ENCODE peak calls at places on chromosome 9, in five cellular contexts. Y, D, H, J and V are unnamed samples.

GRCh38 chr9:5800969-5801738 is 31.8 kb downstream of the ERMP1 start:
- DNase-seq in Y (no peak), D (no peak), H (no peak), J (peak; percentile 37), V (peak; percentile 11)

GRCh38 chr9:95264954-95265615 is 52.4 kb downstream of the FANCC start:
- DNase-seq in Y (peak; percentile 61), D (peak; percentile 38), H (peak; percentile 34), J (peak; percentile 59), V (no peak)

GRCh38 chr9:73155389-73155788 is 3.7 kb downstream of the ANXA1 start:
- DNase-seq in Y (no peak), D (no peak), H (no peak), J (no peak), V (no peak)

GRCh38 chr9:113886933-113887332 is 10.8 kb downstream of the ZNF618 start:
- DNase-seq in Y (no peak), D (no peak), H (no peak), J (no peak), V (no peak)

GRCh38 chr9:86202338-86202882 is 57.0 kb downstream of the C9orf153 start:
- DNase-seq in Y (peak; percentile 77), D (peak; percentile 59), H (peak; percentile 63), J (peak; percentile 62), V (peak; percentile 56)

GRCh38 chr9:83451308-83451707 is 86.9 kb downstream of the FRMD3 start:
- DNase-seq in Y (no peak), D (peak; percentile 59), H (no peak), J (no peak), V (peak; percentile 32)

GRCh38 chr9:127899200-127899943 is at the start of gene ST6GALNAC6:
- DNase-seq in Y (peak; percentile 77), D (peak; percentile 68), H (peak; percentile 88), J (peak; percentile 92), V (peak; percentile 98)

GRCh38 chr9:34987160-34988040 is 2.1 kb upstream of the DNAJB5 start:
- DNase-seq in Y (no peak), D (no peak), H (no peak), J (no peak), V (no peak)

GRCh38 chr9:106324596-106325280 is 538.2 kb upstream of the ZNF462 start:
- DNase-seq in Y (no peak), D (no peak), H (peak; percentile 32), J (no peak), V (no peak)

GRCh38 chr9:121954477-121955175 is 138.5 kb downstream of the TTLL11 start:
- DNase-seq in Y (no peak), D (no peak), H (no peak), J (no peak), V (peak; percentile 46)

GRCh38 chr9:136079916-136080246 is 15.2 kb downstream of the NACC2 start:
- DNase-seq in Y (no peak), D (no peak), H (no peak), J (no peak), V (peak; percentile 30)

GRCh38 chr9:120369608-120370220 is 210.3 kb downstream of the CDK5RAP2 start:
- DNase-seq in Y (no peak), D (no peak), H (no peak), J (no peak), V (no peak)

GRCh38 chr9:81370650-81371049 is 318.7 kb downstream of the TLE1 start:
- DNase-seq in Y (no peak), D (no peak), H (no peak), J (no peak), V (no peak)

GRCh38 chr9:28135571-28135970 is 562.3 kb upstream of the C9orf72 start:
- DNase-seq in Y (peak; percentile 34), D (no peak), H (no peak), J (no peak), V (no peak)

GRCh38 chr9:104232781-104233341 is 138.8 kb downstream of the SMC2 start:
- DNase-seq in Y (no peak), D (peak; percentile 46), H (peak; percentile 1), J (no peak), V (no peak)

GRCh38 chr9:129867138-129868032 is 32.1 kb downstream of the USP20 start:
- DNase-seq in Y (peak; percentile 42), D (no peak), H (no peak), J (no peak), V (no peak)

GRCh38 chr9:127791085-127791484 is 5.3 kb downstream of the CDK9 start:
- DNase-seq in Y (no peak), D (no peak), H (no peak), J (no peak), V (no peak)

GRCh38 chr9:113233146-113233545 is 11.8 kb downstream of the SLC31A1 start:
- DNase-seq in Y (no peak), D (no peak), H (no peak), J (no peak), V (no peak)

GRCh38 chr9:24616858-24617257 is 71.2 kb upstream of the IZUMO3 start:
- DNase-seq in Y (peak; percentile 8), D (no peak), H (no peak), J (no peak), V (no peak)

GRCh38 chr9:11893331-11893730 is 799.9 kb upstream of the TYRP1 start:
- DNase-seq in Y (no peak), D (no peak), H (no peak), J (peak; percentile 8), V (no peak)

GRCh38 chr9:134709512-134710270 is 68.1 kb downstream of the COL5A1 start:
- DNase-seq in Y (no peak), D (no peak), H (no peak), J (peak; percentile 73), V (peak; percentile 55)

GRCh38 chr9:114077162-114077837 is 800 bp downstream of the AMBP start:
- DNase-seq in Y (no peak), D (no peak), H (no peak), J (no peak), V (no peak)

GRCh38 chr9:126676685-126677143 is 63.0 kb downstream of the LMX1B start:
- DNase-seq in Y (peak; percentile 97), D (no peak), H (peak; percentile 96), J (no peak), V (peak; percentile 56)

GRCh38 chr9:35870351-35870923 is at the start of gene OR13J1:
- DNase-seq in Y (no peak), D (no peak), H (no peak), J (no peak), V (no peak)

GRCh38 chr9:99262949-99263418 is 40.9 kb downstream of the SEC61B start:
- DNase-seq in Y (no peak), D (no peak), H (no peak), J (no peak), V (no peak)

DNA sequence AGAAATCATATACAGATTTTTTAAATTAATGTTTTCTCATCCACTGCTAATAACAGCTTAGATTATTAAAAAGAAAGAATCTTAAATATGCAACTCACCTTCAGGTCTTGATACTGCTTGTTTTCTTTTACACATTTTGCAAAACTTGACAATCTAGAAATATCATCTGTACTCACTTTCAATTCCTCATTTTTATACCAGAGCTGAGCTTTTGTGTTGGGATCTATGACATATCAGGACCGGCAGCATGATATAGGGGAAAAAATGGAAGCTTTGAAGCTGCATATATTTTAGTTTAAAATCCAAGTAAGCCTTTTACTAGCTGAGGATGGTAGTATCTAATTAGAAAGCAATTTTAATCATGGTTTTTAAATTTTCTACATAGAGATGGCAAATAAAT is 75.7 kb upstream of the SMARCA2 start:
- DNase-seq in Y (no peak), D (no peak), H (no peak), J (no peak), V (no peak)
- TF ChIP-seq EZH2phosphoT487 in Y (no peak), D (no peak), H (no peak), J (no peak), V (no peak)

GRCh38 chr9:13661014-13661413 is 381.5 kb upstream of the MPDZ start:
- DNase-seq in Y (no peak), D (no peak), H (no peak), J (no peak), V (no peak)

DNA sequence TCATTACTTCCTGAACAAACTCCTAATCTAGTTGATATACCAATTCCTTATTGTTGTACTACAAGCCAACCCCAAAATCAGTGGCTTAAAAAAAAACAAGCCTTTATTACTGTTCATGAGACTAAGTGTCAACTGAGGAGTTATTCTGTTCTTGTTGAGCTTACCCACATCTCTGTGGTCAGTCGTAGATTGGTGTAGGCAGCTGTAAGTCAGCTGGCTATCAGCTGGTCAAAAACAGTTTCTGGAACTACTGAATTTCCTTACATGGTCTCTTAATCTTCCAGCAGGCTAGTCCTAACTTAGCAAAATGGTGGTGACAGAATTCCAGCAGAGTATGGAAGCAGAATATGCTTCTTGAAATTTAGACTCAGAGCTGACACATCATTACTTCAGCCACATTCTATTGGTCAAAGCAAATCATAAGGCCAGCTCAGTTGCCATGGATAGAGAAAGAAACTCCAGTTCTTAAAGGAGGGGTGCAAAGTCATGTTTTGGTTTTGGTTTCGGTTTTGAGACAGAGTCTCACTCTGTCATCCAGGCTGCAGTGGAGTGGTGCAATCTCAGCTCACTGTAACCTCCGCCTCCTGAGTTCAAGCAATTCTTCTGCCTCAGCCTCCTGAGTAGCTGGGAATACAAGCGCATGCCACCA is 386.1 kb upstream of the MPDZ start:
- DNase-seq in Y (no peak), D (no peak), H (no peak), J (no peak), V (no peak)
- TF ChIP-seq EZH2phosphoT487 in Y (no peak), D (no peak), H (no peak), J (no peak), V (no peak)

DNA sequence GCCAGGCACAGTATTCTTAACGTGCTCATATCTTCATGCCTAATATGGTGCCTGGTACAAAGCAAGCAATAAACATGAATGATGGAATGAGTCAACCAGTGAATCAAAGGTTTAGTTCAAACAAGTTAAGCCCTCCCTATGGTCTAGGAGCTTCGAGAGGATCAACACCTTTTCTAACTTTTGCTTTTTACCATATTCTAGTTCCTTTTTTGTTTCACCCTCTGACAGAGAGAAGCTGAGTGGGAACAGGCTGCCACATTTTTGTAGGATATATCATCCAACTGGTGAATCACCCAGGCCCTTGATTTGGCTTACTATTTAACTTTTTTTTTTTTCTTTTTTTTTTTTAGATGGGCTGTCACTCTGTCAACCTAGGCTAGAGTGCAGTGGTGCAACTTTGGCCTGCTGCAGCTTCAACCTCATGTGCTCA is 39.3 kb upstream of the TNC start:
- DNase-seq in Y (no peak), D (peak; percentile 77), H (no peak), J (peak; percentile 73), V (no peak)
- TF ChIP-seq EZH2phosphoT487 in Y (no peak), D (no peak), H (no peak), J (peak; percentile 95), V (no peak)

GRCh38 chr9:21286099-21286498 is 19.0 kb downstream of the IFNA5 start:
- DNase-seq in Y (no peak), D (no peak), H (no peak), J (no peak), V (no peak)

GRCh38 chr9:21287280-21287679 is 17.8 kb downstream of the IFNA5 start:
- DNase-seq in Y (no peak), D (no peak), H (no peak), J (no peak), V (no peak)

GRCh38 chr9:21286654-21287053 is 18.5 kb downstream of the IFNA5 start:
- DNase-seq in Y (no peak), D (no peak), H (no peak), J (no peak), V (no peak)
- TF ChIP-seq EZH2phosphoT487 in Y (no peak), D (no peak), H (no peak), J (no peak), V (no peak)

DNA sequence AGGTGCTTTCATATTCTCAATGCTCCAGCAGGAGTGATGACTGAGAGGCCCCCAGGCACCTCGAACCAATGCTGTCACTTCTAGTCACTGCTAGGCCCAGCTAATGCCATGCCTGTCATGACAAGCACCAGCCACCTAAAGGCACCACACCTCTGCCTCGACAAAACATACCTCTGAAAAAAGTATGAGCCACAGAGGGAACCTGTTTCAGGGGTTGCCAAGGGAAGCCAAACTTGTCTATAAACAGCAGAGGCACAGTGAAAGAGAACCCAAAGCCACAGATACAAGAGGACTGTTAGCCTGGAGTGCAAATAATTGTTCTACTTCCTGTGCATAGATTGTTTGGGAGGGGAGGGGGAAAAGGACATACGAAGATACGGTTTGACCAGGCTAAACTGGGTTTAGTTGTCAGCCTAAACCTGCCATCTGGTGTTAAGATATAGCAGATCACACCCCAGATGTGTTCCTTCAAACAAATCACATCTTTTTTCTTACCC is 45.9 kb downstream of the BNC2 start:
- DNase-seq in Y (peak; percentile 48), D (peak; percentile 54), H (peak; percentile 26), J (peak; percentile 37), V (peak; percentile 39)
- TF ChIP-seq EZH2phosphoT487 in Y (no peak), D (no peak), H (no peak), J (no peak), V (no peak)